ENCODE peak calls at places on chromosome 13, in eight cellular contexts. P is right cardiac atrium; R is aorta; Y is GM23338; V is lower lobe of right lung; B is GM12878; O is upper lobe of left lung; T is CD8-positive, alpha-beta T cell. A is an unnamed sample. For H3K4me1, the result is how much of the 10 kb centered on the place peaks cover.

GRCh38 chr13:50588736-50589135 is 254.8 kb downstream of the DLEU7 start:
- ATAC-seq in P (no peak), R (no peak), Y (no peak), V (no peak), B (no peak), O (no peak), T (no peak), A (no peak)

GRCh38 chr13:46606915-46607413 is 54.0 kb downstream of the LRCH1 start:
- ATAC-seq in P (no peak), R (no peak), Y (no peak), V (no peak), B (peak), O (no peak), T (no peak), A (no peak)

GRCh38 chr13:19150712-19151228 is 30.9 kb downstream of the TUBA3C start:
- ATAC-seq in P (peak), R (peak), Y (no peak), V (peak), B (no peak), O (peak), T (no peak), A (peak)

GRCh38 chr13:71775946-71776345 is 91.1 kb downstream of the DACH1 start:
- ATAC-seq in P (no peak), R (no peak), Y (no peak), V (no peak), B (no peak), O (no peak), T (no peak), A (no peak)

GRCh38 chr13:102972191-102972590 is 94.0 kb downstream of the SLC10A2 start:
- ATAC-seq in P (no peak), R (no peak), Y (no peak), V (no peak), B (no peak), O (no peak), T (no peak), A (no peak)

GRCh38 chr13:63433546-63434150 is 2018.0 kb upstream of the PCDH20 start:
- ATAC-seq in P (no peak), R (no peak), Y (no peak), V (no peak), B (no peak), O (no peak), T (no peak), A (no peak)

GRCh38 chr13:81636120-81636519 is 1295.2 kb upstream of the SPRY2 start:
- ATAC-seq in P (no peak), R (no peak), Y (no peak), V (no peak), B (no peak), O (no peak), T (no peak), A (no peak)

GRCh38 chr13:110376120-110376519 is 69.0 kb downstream of the COL4A2 start:
- ATAC-seq in P (peak), R (no peak), Y (no peak), V (peak), B (no peak), O (no peak), T (no peak), A (no peak)

GRCh38 chr13:87128006-87128405 is 543.2 kb upstream of the SLITRK5 start:
- ATAC-seq in P (no peak), R (no peak), Y (peak), V (no peak), B (no peak), O (no peak), T (no peak), A (no peak)

GRCh38 chr13:27466513-27466912 is 16.1 kb upstream of the MTIF3 start:
- ATAC-seq in P (peak), R (no peak), Y (no peak), V (no peak), B (no peak), O (no peak), T (no peak), A (no peak)

GRCh38 chr13:93145199-93145598 is 81.4 kb upstream of the GPC6 start:
- ATAC-seq in P (no peak), R (no peak), Y (peak), V (no peak), B (no peak), O (no peak), T (no peak), A (no peak)

GRCh38 chr13:27965740-27966640 is 3.1 kb downstream of the CDX2 start:
- ATAC-seq in P (no peak), R (no peak), Y (peak), V (no peak), B (no peak), O (no peak), T (no peak), A (no peak)

GRCh38 chr13:25762795-25763377 is 288.9 kb downstream of the SHISA2 start:
- ATAC-seq in P (no peak), R (no peak), Y (no peak), V (no peak), B (no peak), O (no peak), T (no peak), A (no peak)

DNA sequence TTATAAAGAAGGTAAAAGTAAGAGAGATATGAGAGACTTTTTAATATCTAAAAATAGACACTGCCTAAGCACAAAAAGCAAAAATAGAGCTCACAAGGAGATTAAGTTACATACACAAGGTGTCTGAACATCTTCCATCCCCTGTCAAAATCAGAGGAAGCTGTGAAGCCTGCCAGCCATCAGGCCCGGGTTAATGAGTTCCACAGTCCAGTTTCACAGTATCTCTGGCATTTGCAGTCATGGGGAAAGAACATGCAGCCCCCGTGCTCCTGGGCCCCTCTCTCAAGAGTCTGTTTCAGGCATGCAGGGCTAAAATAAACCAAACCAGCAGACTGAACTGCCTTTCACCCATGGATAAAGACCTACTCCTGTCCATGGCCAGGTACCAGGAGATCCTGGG is 79.2 kb downstream of the TBC1D4 start:
- ATAC-seq in P (peak), R (no peak), Y (no peak), V (no peak), B (no peak), O (no peak), T (no peak), A (no peak)
- H3K4me1 ChIP-seq in P (under half), R (under half), Y (under half), V (under half), B (under half), O (under half), T (under half), A (under half)

GRCh38 chr13:100514788-100515409 is 73.7 kb downstream of the GGACT start:
- ATAC-seq in P (peak), R (peak), Y (peak), V (peak), B (peak), O (peak), T (peak), A (peak)
- H3K4me1 ChIP-seq in P (under half), R (under half), Y (under half), V (under half), B (under half), O (under half), T (under half), A (under half)

DNA sequence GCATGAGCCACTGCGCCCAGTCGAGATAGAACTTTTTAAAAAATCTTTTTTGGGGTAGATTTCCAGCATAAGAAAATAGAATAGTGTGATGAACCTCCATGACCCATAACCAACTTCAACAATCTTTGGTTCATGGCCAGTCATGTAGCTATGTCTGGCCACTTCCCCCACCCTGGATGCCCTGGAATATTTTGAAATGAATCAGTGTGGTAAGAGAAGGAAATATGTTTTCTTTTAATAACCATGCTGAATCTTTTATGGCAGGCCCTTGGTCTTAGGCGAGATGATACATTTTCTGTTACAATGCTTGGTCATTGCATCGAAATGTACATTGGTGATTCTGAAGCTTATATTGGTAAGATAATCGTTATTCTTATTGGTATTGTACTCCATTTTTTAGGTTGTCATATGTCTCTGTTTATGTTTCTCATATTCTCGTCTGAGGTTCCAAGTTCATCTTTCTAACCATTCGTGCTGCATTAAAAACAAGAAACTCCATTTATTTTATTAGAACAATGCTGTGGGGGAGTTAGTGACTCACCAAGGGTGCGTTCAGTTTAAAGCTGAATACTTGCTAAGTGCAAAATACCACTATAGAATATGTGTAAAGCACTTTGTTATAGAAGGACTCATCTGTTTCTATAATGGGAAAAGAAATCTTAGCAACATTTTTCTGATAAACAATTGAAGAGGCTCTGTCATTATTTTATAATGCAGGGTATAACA is 16.4 kb upstream of the UPF3A start:
- ATAC-seq in P (no peak), R (no peak), Y (no peak), V (no peak), B (no peak), O (no peak), T (no peak), A (no peak)
- H3K4me1 ChIP-seq in P (under half), R (under half), Y (under half), V (under half), B (under half), O (under half), T (under half), A (under half)

DNA sequence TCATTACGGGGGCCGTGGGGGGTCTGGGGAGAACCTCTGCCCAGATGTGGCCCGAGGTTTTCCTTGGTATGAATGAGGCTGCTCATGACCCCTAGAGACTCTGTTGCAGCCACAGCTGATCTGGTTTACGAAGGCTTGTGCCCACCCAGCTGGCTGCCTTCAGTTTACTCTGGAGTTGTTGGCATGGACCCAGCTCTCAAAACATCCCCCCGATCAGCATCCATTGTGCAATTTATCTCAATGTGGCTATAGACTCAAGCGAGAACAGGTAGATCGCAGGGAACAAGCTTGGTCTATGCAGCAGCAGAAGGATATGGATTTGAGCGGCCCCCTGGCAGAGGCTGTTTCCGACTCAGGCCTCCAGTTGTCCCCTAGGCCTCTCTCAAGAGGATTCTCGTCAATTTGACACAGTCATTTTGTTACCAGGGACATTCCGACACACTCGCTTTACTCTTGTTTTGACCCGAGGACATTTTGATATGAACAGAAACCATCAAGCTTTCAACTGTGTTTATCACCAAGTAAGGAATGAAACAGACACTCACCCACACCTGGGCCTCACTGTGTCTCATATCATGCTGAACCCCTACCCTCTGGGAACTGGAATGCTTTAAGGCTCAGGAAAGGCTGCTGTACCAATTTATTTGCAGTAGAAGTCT is 161.5 kb downstream of the KATNAL1 start:
- ATAC-seq in P (no peak), R (no peak), Y (no peak), V (no peak), B (peak), O (no peak), T (no peak), A (no peak)
- H3K4me1 ChIP-seq in P (under half), R (under half), Y (under half), V (under half), B (half or more), O (under half), T (half or more), A (under half)

GRCh38 chr13:32496574-32497160 is 41.9 kb downstream of the N4BP2L2 start:
- ATAC-seq in P (peak), R (no peak), Y (no peak), V (no peak), B (no peak), O (no peak), T (no peak), A (no peak)
- H3K4me1 ChIP-seq in P (under half), R (under half), Y (under half), V (under half), B (under half), O (under half), T (under half), A (under half)

GRCh38 chr13:65843314-65843731 is 1386.8 kb downstream of the PCDH9 start:
- ATAC-seq in P (no peak), R (no peak), Y (peak), V (no peak), B (no peak), O (peak), T (no peak), A (no peak)

GRCh38 chr13:65844266-65844841 is 1385.8 kb downstream of the PCDH9 start:
- ATAC-seq in P (no peak), R (no peak), Y (no peak), V (peak), B (no peak), O (peak), T (no peak), A (no peak)

GRCh38 chr13:65836066-65836465 is 1394.1 kb downstream of the PCDH9 start:
- ATAC-seq in P (no peak), R (no peak), Y (no peak), V (no peak), B (no peak), O (no peak), T (no peak), A (no peak)

DNA sequence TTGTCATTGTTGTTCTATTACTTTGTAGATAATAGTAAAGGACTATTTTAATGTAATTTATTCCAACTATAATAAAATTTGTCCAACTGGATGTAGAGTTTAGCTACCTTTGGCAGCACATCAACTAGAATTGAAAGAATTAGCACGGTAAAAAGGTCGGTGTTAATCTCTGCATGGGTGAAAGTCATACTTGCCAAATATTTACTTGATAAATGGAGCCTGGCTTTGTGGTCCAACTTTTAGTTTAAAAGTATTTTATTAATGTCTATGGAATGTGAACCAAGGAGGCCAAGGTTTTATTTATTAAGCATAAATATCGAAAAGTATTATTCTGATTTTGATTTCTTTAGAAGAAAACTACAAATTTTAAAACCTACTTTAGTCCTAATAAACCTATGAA is 1389.0 kb downstream of the PCDH9 start:
- ATAC-seq in P (no peak), R (no peak), Y (no peak), V (no peak), B (no peak), O (no peak), T (no peak), A (no peak)
- H3K4me1 ChIP-seq in P (under half), R (under half), Y (under half), V (under half), B (under half), O (under half), T (under half), A (under half)

A was measured in gastroesophageal sphincter.